ENCODE peak calls at places on chromosome 2, in ten cellular contexts. L is substantia nigra; T is NCI-H460; N is stimulated activated CD8-positive, alpha-beta memory T cell treated with anti-CD3 and anti-CD28 coated beads, Interleukin-15, amount 100 ng/mL, for 24 hours; J is left colon; E is right lobe of liver; B is BJ; I is activated CD4-positive, CD25-positive, alpha-beta regulatory T cell; Z is LoVo; O is KG1. G is an unnamed sample.
A peak's percentile ranks its signal among the peaks of the same experiment; 100 is the strongest.

GRCh38 chr2:215921884-215922283 is 91.5 kb downstream of the MREG start:
- DNase-seq in L (no peak), T (peak; percentile 36), N (no peak), J (peak; percentile 13), E (peak; percentile 38), B (no peak), I (no peak), Z (no peak), O (no peak), G (no peak)

GRCh38 chr2:234701421-234701820 is 204.5 kb upstream of the ARL4C start:
- DNase-seq in L (no peak), T (no peak), N (no peak), J (no peak), E (no peak), B (no peak), I (no peak), Z (no peak), O (no peak), G (no peak)

GRCh38 chr2:170975127-170975942 is 46.3 kb downstream of the GORASP2 start:
- DNase-seq in L (no peak), T (no peak), N (no peak), J (no peak), E (no peak), B (no peak), I (no peak), Z (no peak), O (no peak), G (no peak)

GRCh38 chr2:148654414-148654813 is 9.9 kb downstream of the EPC2 start:
- DNase-seq in L (no peak), T (no peak), N (no peak), J (no peak), E (no peak), B (no peak), I (no peak), Z (no peak), O (no peak), G (no peak)

GRCh38 chr2:181311841-181312240 is 145.3 kb upstream of the ITGA4 start:
- DNase-seq in L (no peak), T (no peak), N (no peak), J (peak; percentile 16), E (no peak), B (no peak), I (no peak), Z (no peak), O (no peak), G (no peak)

GRCh38 chr2:99974275-99974674 is 168.1 kb downstream of the AFF3 start:
- DNase-seq in L (no peak), T (no peak), N (no peak), J (no peak), E (no peak), B (no peak), I (no peak), Z (no peak), O (no peak), G (no peak)

GRCh38 chr2:43480874-43481273 is 115.0 kb downstream of the THADA start:
- DNase-seq in L (no peak), T (no peak), N (no peak), J (no peak), E (no peak), B (no peak), I (no peak), Z (no peak), O (no peak), G (no peak)

GRCh38 chr2:1548910-1549673 is 135.8 kb downstream of the TPO start:
- DNase-seq in L (no peak), T (no peak), N (no peak), J (no peak), E (no peak), B (no peak), I (no peak), Z (no peak), O (no peak), G (no peak)

GRCh38 chr2:10794891-10795290 is 17.7 kb downstream of the PDIA6 start:
- DNase-seq in L (no peak), T (no peak), N (no peak), J (no peak), E (no peak), B (no peak), I (no peak), Z (no peak), O (no peak), G (no peak)

GRCh38 chr2:35585972-35586371 is 769.6 kb upstream of the CRIM1 start:
- DNase-seq in L (no peak), T (no peak), N (no peak), J (no peak), E (no peak), B (no peak), I (no peak), Z (no peak), O (no peak), G (no peak)

GRCh38 chr2:164069542-164069941 is 333.7 kb upstream of the FIGN start:
- DNase-seq in L (no peak), T (no peak), N (no peak), J (no peak), E (no peak), B (no peak), I (no peak), Z (no peak), O (no peak), G (no peak)

GRCh38 chr2:108614659-108615058 is 80.4 kb downstream of the LIMS1 start:
- DNase-seq in L (no peak), T (no peak), N (no peak), J (no peak), E (no peak), B (no peak), I (no peak), Z (no peak), O (no peak), G (no peak)

GRCh38 chr2:177241771-177242135 is 22.8 kb downstream of the NFE2L2 start:
- DNase-seq in L (no peak), T (no peak), N (no peak), J (no peak), E (no peak), B (no peak), I (no peak), Z (no peak), O (no peak), G (no peak)

GRCh38 chr2:118750959-118751565 is 96.4 kb downstream of the EN1 start:
- DNase-seq in L (no peak), T (no peak), N (no peak), J (no peak), E (no peak), B (no peak), I (no peak), Z (no peak), O (no peak), G (no peak)

GRCh38 chr2:43846140-43846793 is 7.5 kb downstream of the ABCG8 start:
- DNase-seq in L (no peak), T (no peak), N (no peak), J (no peak), E (no peak), B (no peak), I (no peak), Z (no peak), O (no peak), G (no peak)

GRCh38 chr2:45826889-45827635 is 175.6 kb downstream of the PRKCE start:
- DNase-seq in L (no peak), T (no peak), N (no peak), J (no peak), E (no peak), B (peak; percentile 45), I (no peak), Z (no peak), O (no peak), G (no peak)

GRCh38 chr2:85397925-85398331 is 12.2 kb downstream of the CAPG start:
- DNase-seq in L (no peak), T (no peak), N (no peak), J (no peak), E (no peak), B (no peak), I (no peak), Z (no peak), O (no peak), G (no peak)

GRCh38 chr2:174337337-174338154 is 2.8 kb downstream of the SP9 start:
- DNase-seq in L (no peak), T (no peak), N (no peak), J (no peak), E (no peak), B (no peak), I (no peak), Z (peak; percentile 14), O (peak; percentile 41), G (no peak)

GRCh38 chr2:101125374-101125773 is 25.8 kb downstream of the TBC1D8 start:
- DNase-seq in L (no peak), T (no peak), N (no peak), J (no peak), E (no peak), B (no peak), I (no peak), Z (peak; percentile 55), O (no peak), G (no peak)

GRCh38 chr2:100707016-100707947 is 112.7 kb upstream of the NPAS2 start:
- DNase-seq in L (no peak), T (no peak), N (no peak), J (peak; percentile 18), E (no peak), B (no peak), I (no peak), Z (no peak), O (no peak), G (no peak)

GRCh38 chr2:88903744-88904353 is 212.4 kb downstream of the RPIA start:
- DNase-seq in L (no peak), T (peak; percentile 54), N (no peak), J (no peak), E (no peak), B (no peak), I (no peak), Z (peak; percentile 39), O (peak; percentile 15), G (no peak)

GRCh38 chr2:53994735-53995538 is 24.1 kb upstream of the PSME4 start:
- DNase-seq in L (no peak), T (no peak), N (no peak), J (no peak), E (no peak), B (no peak), I (no peak), Z (no peak), O (peak; percentile 77), G (no peak)

GRCh38 chr2:180604077-180604476 is 376.3 kb upstream of the UBE2E3 start:
- DNase-seq in L (no peak), T (peak; percentile 17), N (no peak), J (peak; percentile 20), E (no peak), B (no peak), I (no peak), Z (no peak), O (no peak), G (no peak)

GRCh38 chr2:155250800-155251199 is 552.3 kb downstream of the KCNJ3 start:
- DNase-seq in L (no peak), T (peak; percentile 36), N (no peak), J (no peak), E (no peak), B (no peak), I (no peak), Z (no peak), O (no peak), G (no peak)

G was measured in breast epithelium.